ENCODE peak calls at places on chromosomes 5 and 9, in ten cellular contexts. B, D, S, Y, M, U, N, Q, V and A are unnamed samples.

GRCh38 chr5:149788964-149789363 is 58.9 kb downstream of the PPARGC1B start:
- DNase-seq in B (no peak), D (no peak), S (no peak), Y (no peak), M (no peak), U (no peak), N (no peak), Q (no peak), V (no peak), A (no peak)

GRCh38 chr5:59789197-59789596 is 104.3 kb downstream of the PDE4D start:
- DNase-seq in B (no peak), D (no peak), S (no peak), Y (no peak), M (no peak), U (no peak), N (no peak), Q (no peak), V (no peak), A (no peak)

GRCh38 chr5:160604484-160604883 is 182.8 kb downstream of the PTTG1 start:
- DNase-seq in B (no peak), D (no peak), S (no peak), Y (no peak), M (no peak), U (no peak), N (no peak), Q (no peak), V (no peak), A (no peak)

GRCh38 chr5:1367149-1367548 is 22.2 kb upstream of the CLPTM1L start:
- DNase-seq in B (no peak), D (no peak), S (no peak), Y (no peak), M (no peak), U (no peak), N (no peak), Q (peak), V (no peak), A (no peak)

GRCh38 chr5:128539038-128539429 is 989 bp upstream of the FBN2 start:
- DNase-seq in B (no peak), D (no peak), S (no peak), Y (no peak), M (no peak), U (no peak), N (no peak), Q (no peak), V (no peak), A (no peak)

GRCh38 chr5:96785719-96786118 is 22.0 kb downstream of the ERAP1 start:
- DNase-seq in B (no peak), D (no peak), S (no peak), Y (no peak), M (no peak), U (no peak), N (no peak), Q (no peak), V (no peak), A (no peak)

GRCh38 chr9:136546697-136547481 is 1.0 kb upstream of the NOTCH1 start:
- DNase-seq in B (peak), D (peak), S (peak), Y (no peak), M (no peak), U (peak), N (peak), Q (peak), V (no peak), A (no peak)

GRCh38 chr9:135649508-135649907 is 10.2 kb upstream of the GLT6D1 start:
- DNase-seq in B (no peak), D (no peak), S (no peak), Y (no peak), M (no peak), U (no peak), N (no peak), Q (no peak), V (no peak), A (no peak)

GRCh38 chr5:15938961-15939360 is 240.6 kb downstream of the MARCHF11 start:
- DNase-seq in B (no peak), D (no peak), S (no peak), Y (no peak), M (no peak), U (no peak), N (no peak), Q (no peak), V (peak), A (no peak)

GRCh38 chr9:123225374-123225813 is 43.0 kb downstream of the STRBP start:
- DNase-seq in B (peak), D (peak), S (peak), Y (peak), M (peak), U (peak), N (no peak), Q (peak), V (peak), A (peak)